ENCODE peak calls at places on chromosomes 4 and X, in nine cellular contexts. W is tibial nerve; K is stimulated activated CD8-positive, alpha-beta memory T cell treated with anti-CD3 and anti-CD28 coated beads, Interleukin-15, amount 100 ng/mL, for 24 hours; Q is substantia nigra; R is LNCaP clone FGC; L is activated T-cell treated with anti-CD3 and anti-CD28 coated beads, Interleukin-2, amount 50 U/mL, for 72 hours; S is fibroblast of mammary gland; H is posterior vena cava; J is stimulated activated effector memory CD8-positive, alpha-beta T cell treated with anti-CD3 and anti-CD28 coated beads, Interleukin-12 subunit alpha, Interleukin-12 subunit beta, amount 100 ng/mL, for 72 hours. C is an unnamed sample.

GRCh38 chr4:68250151-68250930 is 4.8 kb upstream of the TMPRSS11B start:
- DNase-seq in W (no peak), K (no peak), Q (no peak), R (no peak), L (no peak), S (no peak), H (no peak), J (no peak), C (no peak)

GRCh38 chr4:40629401-40630334 is at the start of gene RBM47:
- DNase-seq in W (peak), K (no peak), Q (no peak), R (peak), L (peak), S (peak), H (peak), J (no peak), C (no peak)

GRCh38 chr4:38663021-38663800 is 788 bp upstream of the KLF3 start:
- DNase-seq in W (no peak), K (no peak), Q (no peak), R (no peak), L (peak), S (no peak), H (peak), J (no peak), C (no peak)

GRCh38 chr4:170423137-170423536 is 333.4 kb upstream of the AADAT start:
- DNase-seq in W (no peak), K (no peak), Q (no peak), R (no peak), L (no peak), S (peak), H (no peak), J (no peak), C (no peak)

GRCh38 chrX:1491851-1492349 is 39.2 kb upstream of the ASMTL start:
- DNase-seq in W (no peak), K (no peak), Q (no peak), R (peak), L (peak), S (no peak), H (no peak), J (peak), C (no peak)

GRCh38 chr4:4590496-4590895 is 48.6 kb upstream of the STX18 start:
- DNase-seq in W (no peak), K (no peak), Q (no peak), R (no peak), L (no peak), S (peak), H (no peak), J (no peak), C (no peak)

GRCh38 chr4:15149234-15149841 is 147.1 kb downstream of the CPEB2 start:
- DNase-seq in W (no peak), K (no peak), Q (no peak), R (no peak), L (no peak), S (peak), H (no peak), J (no peak), C (no peak)

GRCh38 chr4:85427123-85427522 is 47.8 kb upstream of the ARHGAP24 start:
- DNase-seq in W (no peak), K (no peak), Q (no peak), R (no peak), L (no peak), S (no peak), H (no peak), J (no peak), C (no peak)

GRCh38 chrX:54721424-54721823 is 76.6 kb downstream of the ITIH6 start:
- DNase-seq in W (no peak), K (no peak), Q (no peak), R (no peak), L (no peak), S (no peak), H (no peak), J (no peak), C (no peak)

GRCh38 chrX:47311857-47312774 is 58.3 kb upstream of the ZNF157 start:
- DNase-seq in W (peak), K (no peak), Q (no peak), R (no peak), L (peak), S (peak), H (no peak), J (peak), C (no peak)

GRCh38 chr4:153341575-153342090 is 2.9 kb upstream of the MND1 start:
- DNase-seq in W (no peak), K (no peak), Q (no peak), R (no peak), L (no peak), S (peak), H (no peak), J (no peak), C (no peak)

GRCh38 chr4:72112514-72113156 is 80.8 kb downstream of the NPFFR2 start:
- DNase-seq in W (no peak), K (no peak), Q (no peak), R (no peak), L (peak), S (peak), H (no peak), J (no peak), C (peak)

GRCh38 chr4:15333692-15334633 is 93.9 kb upstream of the C1QTNF7 start:
- DNase-seq in W (no peak), K (no peak), Q (no peak), R (no peak), L (no peak), S (peak), H (no peak), J (no peak), C (no peak)

GRCh38 chrX:17164936-17165335 is 210.1 kb upstream of the NHS start:
- DNase-seq in W (no peak), K (no peak), Q (no peak), R (no peak), L (no peak), S (peak), H (no peak), J (no peak), C (no peak)

GRCh38 chr4:82380344-82380743 is 6.6 kb upstream of the HNRNPD start:
- DNase-seq in W (no peak), K (no peak), Q (no peak), R (no peak), L (no peak), S (no peak), H (no peak), J (no peak), C (no peak)

GRCh38 chr4:152106113-152106763 is 345.4 kb upstream of the GATB start:
- DNase-seq in W (peak), K (no peak), Q (no peak), R (peak), L (no peak), S (peak), H (peak), J (no peak), C (peak)

GRCh38 chr4:7150083-7150635 is 42.2 kb upstream of the SORCS2 start:
- DNase-seq in W (no peak), K (no peak), Q (no peak), R (no peak), L (no peak), S (no peak), H (no peak), J (no peak), C (no peak)

GRCh38 chr4:55524844-55525571 is 21.7 kb downstream of the CLOCK start:
- DNase-seq in W (no peak), K (no peak), Q (no peak), R (no peak), L (no peak), S (peak), H (no peak), J (no peak), C (no peak)

GRCh38 chrX:427812-428725 is 41.4 kb upstream of the PPP2R3B start:
- DNase-seq in W (no peak), K (no peak), Q (no peak), R (no peak), L (peak), S (no peak), H (peak), J (no peak), C (peak)

GRCh38 chr4:2437475-2438215 is 18.9 kb downstream of the CFAP99 start:
- DNase-seq in W (no peak), K (no peak), Q (no peak), R (no peak), L (no peak), S (no peak), H (no peak), J (no peak), C (no peak)

GRCh38 chrX:122220644-122221373 is 963.3 kb upstream of the GRIA3 start:
- DNase-seq in W (no peak), K (no peak), Q (no peak), R (no peak), L (no peak), S (no peak), H (peak), J (no peak), C (no peak)

GRCh38 chr4:48635310-48635709 is 144.8 kb downstream of the FRYL start:
- DNase-seq in W (no peak), K (no peak), Q (no peak), R (no peak), L (no peak), S (peak), H (no peak), J (no peak), C (no peak)

GRCh38 chrX:132497432-132497831 is 8.6 kb upstream of the MBNL3 start:
- DNase-seq in W (no peak), K (no peak), Q (no peak), R (no peak), L (no peak), S (no peak), H (no peak), J (no peak), C (no peak)

GRCh38 chr4:41285202-41285876 is 28.6 kb downstream of the UCHL1 start:
- DNase-seq in W (no peak), K (no peak), Q (no peak), R (no peak), L (no peak), S (no peak), H (no peak), J (no peak), C (no peak)

GRCh38 chr4:110636677-110637407 is 14.0 kb upstream of the PITX2 start:
- DNase-seq in W (no peak), K (no peak), Q (no peak), R (no peak), L (no peak), S (peak), H (no peak), J (no peak), C (peak)

GRCh38 chrX:127908369-127908768 is 143.8 kb downstream of the ACTRT1 start:
- DNase-seq in W (no peak), K (no peak), Q (no peak), R (no peak), L (no peak), S (no peak), H (no peak), J (no peak), C (no peak)

GRCh38 chr4:159006202-159006601 is 96.7 kb upstream of the RAPGEF2 start:
- DNase-seq in W (no peak), K (no peak), Q (no peak), R (no peak), L (no peak), S (peak), H (no peak), J (no peak), C (no peak)

C was measured in T1000.